ENCODE peak calls at places on chromosomes 3 and 15, in eight cellular contexts. W, Z, B, D, H, N, Y and A are unnamed samples.

GRCh38 chr3:42497009-42497731 is 5.3 kb upstream of the VIPR1 start:
- DNase-seq in W (no peak), Z (peak), B (no peak), D (peak), H (peak), N (peak), Y (peak), A (no peak)

GRCh38 chr3:195165790-195166189 is 105.2 kb downstream of the XXYLT1 start:
- DNase-seq in W (no peak), Z (no peak), B (no peak), D (no peak), H (no peak), N (no peak), Y (no peak), A (no peak)

GRCh38 chr3:135456182-135456790 is 509.2 kb upstream of the PPP2R3A start:
- DNase-seq in W (peak), Z (no peak), B (no peak), D (no peak), H (no peak), N (no peak), Y (no peak), A (no peak)

GRCh38 chr3:47047673-47048072 is 68.2 kb downstream of the NBEAL2 start:
- DNase-seq in W (no peak), Z (no peak), B (no peak), D (no peak), H (no peak), N (no peak), Y (no peak), A (no peak)

GRCh38 chr15:43406192-43406591 is 35.3 kb downstream of the TUBGCP4 start:
- DNase-seq in W (no peak), Z (no peak), B (no peak), D (no peak), H (no peak), N (no peak), Y (no peak), A (no peak)

GRCh38 chr3:143206955-143207337 is 87.4 kb downstream of the CHST2 start:
- DNase-seq in W (no peak), Z (no peak), B (no peak), D (no peak), H (no peak), N (no peak), Y (no peak), A (no peak)

GRCh38 chr3:160886421-160886820 is 130.4 kb downstream of the PPM1L start:
- DNase-seq in W (no peak), Z (no peak), B (no peak), D (no peak), H (no peak), N (no peak), Y (no peak), A (no peak)

GRCh38 chr15:58472221-58472620 is 40.4 kb downstream of the LIPC start:
- DNase-seq in W (no peak), Z (no peak), B (no peak), D (no peak), H (no peak), N (no peak), Y (no peak), A (no peak)

GRCh38 chr3:42262525-42262924 is 3.5 kb downstream of the CCK start:
- DNase-seq in W (no peak), Z (no peak), B (no peak), D (no peak), H (peak), N (peak), Y (peak), A (no peak)

GRCh38 chr15:73265536-73266153 is 103.1 kb downstream of the HCN4 start:
- DNase-seq in W (no peak), Z (peak), B (peak), D (no peak), H (peak), N (peak), Y (peak), A (no peak)

GRCh38 chr15:31367730-31368344 is 41.2 kb downstream of the KLF13 start:
- DNase-seq in W (no peak), Z (no peak), B (no peak), D (no peak), H (no peak), N (no peak), Y (no peak), A (no peak)

GRCh38 chr15:45253330-45253729 is 1.3 kb downstream of the SLC28A2 start:
- DNase-seq in W (no peak), Z (no peak), B (no peak), D (no peak), H (no peak), N (no peak), Y (no peak), A (no peak)

GRCh38 chr3:171101982-171102610 is 75.6 kb upstream of the SLC2A2 start:
- DNase-seq in W (no peak), Z (no peak), B (no peak), D (no peak), H (peak), N (no peak), Y (no peak), A (no peak)

GRCh38 chr3:133955892-133956291 is 60.2 kb upstream of the RAB6B start:
- DNase-seq in W (no peak), Z (no peak), B (no peak), D (no peak), H (no peak), N (no peak), Y (no peak), A (no peak)

GRCh38 chr3:117553461-117553860 is 843.9 kb downstream of the TUSC7 start:
- DNase-seq in W (no peak), Z (no peak), B (no peak), D (no peak), H (peak), N (peak), Y (no peak), A (no peak)

GRCh38 chr3:115930168-115930567 is 306.9 kb downstream of the GAP43 start:
- DNase-seq in W (no peak), Z (no peak), B (no peak), D (no peak), H (no peak), N (no peak), Y (no peak), A (no peak)

GRCh38 chr3:192935441-192935840 is 17.8 kb upstream of the MB21D2 start:
- DNase-seq in W (no peak), Z (no peak), B (no peak), D (no peak), H (peak), N (no peak), Y (no peak), A (no peak)

GRCh38 chr3:146511402-146512134 is 32.8 kb downstream of the PLSCR1 start:
- DNase-seq in W (no peak), Z (no peak), B (no peak), D (no peak), H (no peak), N (no peak), Y (no peak), A (no peak)

GRCh38 chr3:142931222-142931621 is 32.3 kb downstream of the PAQR9 start:
- DNase-seq in W (peak), Z (no peak), B (no peak), D (no peak), H (no peak), N (peak), Y (no peak), A (no peak)

GRCh38 chr15:99207672-99208071 is 41.7 kb downstream of the TTC23 start:
- DNase-seq in W (no peak), Z (no peak), B (no peak), D (no peak), H (no peak), N (no peak), Y (no peak), A (no peak)

GRCh38 chr3:15345051-15345607 is 12.7 kb upstream of the SH3BP5 start:
- DNase-seq in W (no peak), Z (no peak), B (no peak), D (no peak), H (no peak), N (no peak), Y (no peak), A (no peak)

GRCh38 chr3:114417265-114417664 is 123.4 kb downstream of the TIGIT start:
- DNase-seq in W (no peak), Z (no peak), B (no peak), D (no peak), H (no peak), N (no peak), Y (no peak), A (no peak)

GRCh38 chr3:123489400-123490004 is 40.6 kb upstream of the ADCY5 start:
- DNase-seq in W (no peak), Z (peak), B (peak), D (no peak), H (peak), N (peak), Y (peak), A (peak)

GRCh38 chr15:29242466-29243242 is 27.0 kb downstream of the NSMCE3 start:
- DNase-seq in W (no peak), Z (no peak), B (no peak), D (no peak), H (peak), N (no peak), Y (no peak), A (no peak)

GRCh38 chr3:177478170-177478859 is 281.0 kb upstream of the TBL1XR1 start:
- DNase-seq in W (no peak), Z (peak), B (no peak), D (no peak), H (peak), N (peak), Y (peak), A (peak)

GRCh38 chr3:176663819-176664218 is 533.5 kb downstream of the TBL1XR1 start:
- DNase-seq in W (no peak), Z (no peak), B (no peak), D (no peak), H (peak), N (peak), Y (peak), A (no peak)

GRCh38 chr15:68421798-68422402 is 10.1 kb downstream of the ITGA11 start:
- DNase-seq in W (no peak), Z (no peak), B (no peak), D (no peak), H (peak), N (no peak), Y (no peak), A (no peak)

GRCh38 chr3:8773941-8774542 is 4.6 kb upstream of the OXTR start:
- DNase-seq in W (peak), Z (no peak), B (no peak), D (peak), H (no peak), N (no peak), Y (no peak), A (no peak)

GRCh38 chr3:179181021-179181472 is 32.9 kb downstream of the PIK3CA start:
- DNase-seq in W (no peak), Z (no peak), B (no peak), D (no peak), H (peak), N (no peak), Y (no peak), A (no peak)

GRCh38 chr3:57043518-57043917 is 16.9 kb upstream of the SPATA12 start:
- DNase-seq in W (no peak), Z (no peak), B (no peak), D (no peak), H (no peak), N (no peak), Y (no peak), A (no peak)

GRCh38 chr3:57036952-57037351 is 23.5 kb upstream of the SPATA12 start:
- DNase-seq in W (no peak), Z (no peak), B (no peak), D (no peak), H (no peak), N (no peak), Y (no peak), A (no peak)

GRCh38 chr3:57046120-57046519 is 14.3 kb upstream of the SPATA12 start:
- DNase-seq in W (no peak), Z (no peak), B (no peak), D (no peak), H (no peak), N (no peak), Y (no peak), A (no peak)

GRCh38 chr3:57038466-57039164 is 21.8 kb upstream of the SPATA12 start:
- DNase-seq in W (no peak), Z (no peak), B (no peak), D (no peak), H (no peak), N (no peak), Y (no peak), A (no peak)

DNA sequence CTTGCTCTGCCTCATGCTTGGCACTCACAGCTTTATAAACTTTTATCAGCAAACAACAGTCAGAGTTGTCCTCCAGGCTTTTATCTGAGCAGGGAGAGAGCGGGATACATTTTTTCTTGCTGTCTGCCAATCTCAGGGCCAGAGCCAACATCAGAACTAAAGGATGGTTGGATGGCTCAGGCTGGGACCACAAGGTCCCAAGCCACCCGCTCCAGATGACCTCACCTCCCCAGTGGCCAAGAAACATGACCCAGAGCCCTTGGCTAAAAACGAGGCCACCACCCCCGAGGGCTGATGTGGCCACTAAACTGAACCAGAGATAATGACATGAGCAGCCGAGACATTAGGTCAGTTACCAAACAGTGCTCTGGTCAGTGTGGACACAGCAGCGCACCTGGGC is 18.8 kb upstream of the SPATA12 start:
- DNase-seq in W (no peak), Z (no peak), B (no peak), D (no peak), H (no peak), N (no peak), Y (no peak), A (no peak)
- TF ChIP-seq CTCF in W (no peak), Z (no peak), B (no peak), D (no peak), H (no peak), N (no peak), Y (no peak), A (no peak)

GRCh38 chr3:108222813-108223307 is 636 bp upstream of the IFT57 start:
- DNase-seq in W (no peak), Z (no peak), B (no peak), D (no peak), H (peak), N (no peak), Y (no peak), A (no peak)

GRCh38 chr3:108221911-108222812 is at the start of gene IFT57:
- DNase-seq in W (peak), Z (peak), B (peak), D (peak), H (peak), N (peak), Y (peak), A (peak)

GRCh38 chr3:108225221-108225620 is 3.0 kb upstream of the IFT57 start:
- DNase-seq in W (no peak), Z (no peak), B (no peak), D (no peak), H (no peak), N (no peak), Y (no peak), A (no peak)

GRCh38 chr3:108221403-108221802 is 821 bp downstream of the IFT57 start:
- DNase-seq in W (no peak), Z (no peak), B (no peak), D (no peak), H (no peak), N (no peak), Y (no peak), A (no peak)

GRCh38 chr3:108223928-108224327 is 1.7 kb upstream of the IFT57 start:
- DNase-seq in W (no peak), Z (no peak), B (no peak), D (no peak), H (peak), N (no peak), Y (no peak), A (no peak)
- TF ChIP-seq POLR2A in W (no peak), Z (no peak), B (no peak), D (no peak), H (no peak), N (no peak), Y (no peak), A (no peak)

DNA sequence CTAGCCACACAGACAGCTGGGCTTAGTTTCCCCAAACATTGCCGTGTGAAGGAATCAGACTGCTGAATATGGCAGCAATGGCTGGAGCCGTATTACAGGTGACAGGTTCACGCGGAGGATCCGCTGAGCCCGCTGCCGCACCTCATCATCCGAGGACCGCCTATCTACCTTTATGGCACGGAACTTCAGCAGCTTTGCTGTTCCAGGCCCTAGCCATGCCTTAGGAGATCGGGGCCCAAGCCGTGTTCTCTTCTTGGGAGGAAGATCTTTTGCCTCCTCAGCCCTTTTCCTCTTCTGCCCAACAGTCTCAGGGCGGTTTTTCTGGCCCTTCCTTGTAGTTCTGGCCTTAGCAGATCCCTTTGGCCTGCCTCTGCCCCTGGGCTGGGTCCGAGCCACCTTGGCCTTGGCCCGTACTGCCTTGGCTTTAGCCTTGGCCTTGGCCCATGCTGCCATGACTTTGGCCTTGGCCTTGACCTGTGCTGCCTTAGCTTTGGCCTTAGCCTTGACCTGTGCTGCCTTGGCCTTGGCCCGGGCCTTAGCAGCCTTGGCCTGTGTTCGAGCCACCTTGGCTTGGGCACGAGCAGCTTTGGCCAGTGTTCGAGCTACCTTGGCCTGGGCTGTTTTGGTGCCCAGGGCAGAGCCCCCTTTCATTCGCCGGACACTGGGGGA is 3.2 kb downstream of the CCDC71 start:
- DNase-seq in W (no peak), Z (no peak), B (no peak), D (no peak), H (no peak), N (no peak), Y (no peak), A (no peak)
- H3K27ac ChIP-seq in W (no peak), Z (no peak), B (no peak), D (no peak), H (no peak), N (no peak), Y (no peak), A (no peak)

GRCh38 chr3:66720508-66720907 is 219.7 kb upstream of the LRIG1 start:
- DNase-seq in W (no peak), Z (no peak), B (no peak), D (no peak), H (no peak), N (no peak), Y (no peak), A (no peak)

GRCh38 chr3:66719796-66720195 is 219.0 kb upstream of the LRIG1 start:
- DNase-seq in W (peak), Z (no peak), B (no peak), D (no peak), H (no peak), N (no peak), Y (no peak), A (no peak)

GRCh38 chr3:66722675-66723074 is 221.9 kb upstream of the LRIG1 start:
- DNase-seq in W (no peak), Z (no peak), B (peak), D (no peak), H (peak), N (peak), Y (no peak), A (no peak)

DNA sequence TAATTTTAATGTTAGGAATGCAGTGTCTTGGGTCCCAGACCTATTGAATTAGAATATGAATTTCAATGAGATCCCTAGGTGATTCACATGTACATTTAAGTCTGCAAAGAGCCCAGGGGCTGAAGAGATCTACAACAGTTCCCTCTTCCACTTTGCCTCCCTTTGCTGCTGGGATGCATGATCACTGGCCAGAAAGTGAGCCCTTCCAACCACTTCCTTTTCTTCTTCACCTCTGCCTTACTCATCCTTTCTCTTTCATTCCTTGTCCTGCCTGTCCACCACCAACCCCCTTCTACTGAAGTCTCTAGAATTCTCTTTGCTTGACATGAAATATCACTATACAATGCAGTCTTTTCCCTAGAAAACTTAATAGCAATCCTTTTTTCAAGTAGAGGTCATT is 222.4 kb upstream of the LRIG1 start:
- DNase-seq in W (no peak), Z (no peak), B (no peak), D (no peak), H (peak), N (no peak), Y (no peak), A (no peak)
- TF ChIP-seq CTCF in W (no peak), Z (no peak), B (no peak), D (no peak), H (no peak), N (no peak), Y (no peak), A (no peak)

GRCh38 chr3:111051354-111051753 is 20.3 kb upstream of the NECTIN3 start:
- DNase-seq in W (no peak), Z (no peak), B (no peak), D (no peak), H (no peak), N (no peak), Y (no peak), A (no peak)

GRCh38 chr3:111040959-111041358 is 30.7 kb upstream of the NECTIN3 start:
- DNase-seq in W (no peak), Z (no peak), B (no peak), D (no peak), H (no peak), N (no peak), Y (no peak), A (no peak)

GRCh38 chr3:111047812-111048435 is 23.7 kb upstream of the NECTIN3 start:
- DNase-seq in W (no peak), Z (no peak), B (no peak), D (no peak), H (no peak), N (no peak), Y (no peak), A (no peak)

GRCh38 chr3:111047053-111047452 is 24.6 kb upstream of the NECTIN3 start:
- DNase-seq in W (no peak), Z (no peak), B (no peak), D (no peak), H (no peak), N (no peak), Y (no peak), A (no peak)

GRCh38 chr3:111045564-111045963 is 26.1 kb upstream of the NECTIN3 start:
- DNase-seq in W (no peak), Z (no peak), B (no peak), D (no peak), H (peak), N (no peak), Y (no peak), A (no peak)
- TF ChIP-seq POLR2A in W (no peak), Z (no peak), B (no peak), D (no peak), H (no peak), N (no peak), Y (no peak), A (no peak)

GRCh38 chr3:127914584-127914983 is 448 bp upstream of the KBTBD12 start:
- DNase-seq in W (no peak), Z (no peak), B (no peak), D (no peak), H (no peak), N (no peak), Y (no peak), A (no peak)

GRCh38 chr3:127909646-127910045 is 5.4 kb upstream of the KBTBD12 start:
- DNase-seq in W (no peak), Z (no peak), B (no peak), D (no peak), H (no peak), N (no peak), Y (no peak), A (no peak)

GRCh38 chr3:127915115-127915936 is at the start of gene KBTBD12:
- DNase-seq in W (no peak), Z (peak), B (peak), D (no peak), H (no peak), N (no peak), Y (no peak), A (peak)

GRCh38 chr3:127908202-127908601 is 6.8 kb upstream of the KBTBD12 start:
- DNase-seq in W (no peak), Z (no peak), B (no peak), D (no peak), H (no peak), N (no peak), Y (no peak), A (no peak)

GRCh38 chr3:127911421-127911931 is 3.6 kb upstream of the KBTBD12 start:
- DNase-seq in W (no peak), Z (peak), B (no peak), D (no peak), H (no peak), N (no peak), Y (no peak), A (no peak)
- H3K27ac ChIP-seq in W (peak), Z (peak), B (no peak), D (peak), H (no peak), N (no peak), Y (no peak), A (peak)